ENCODE peak calls at places on chromosomes 11 and 22, in five cellular contexts. One of them, this sample, is unnamed.

GRCh38 chr22:29224121-29224858 is 18.6 kb downstream of the EMID1 start:
- DNase-seq in H1: no peak
- DNase-seq in tibial nerve: no peak
- DNase-seq in IMR-90: no peak
- DNase-seq in esophagus muscularis mucosa: no peak
- DNase-seq in this sample: no peak

GRCh38 chr11:1876361-1877063 is 15.2 kb downstream of the PRR33 start:
- DNase-seq in tibial nerve: peak
- DNase-seq in IMR-90: no peak
- DNase-seq in esophagus muscularis mucosa: no peak
- DNase-seq in H1: peak
- DNase-seq in this sample: no peak

GRCh38 chr22:25896098-25896497 is 154.1 kb downstream of the MYO18B start:
- DNase-seq in tibial nerve: no peak
- DNase-seq in IMR-90: no peak
- DNase-seq in esophagus muscularis mucosa: no peak
- DNase-seq in H1: no peak
- DNase-seq in this sample: no peak

GRCh38 chr11:64526356-64526755 is 64.7 kb upstream of the SLC22A12 start:
- DNase-seq in tibial nerve: no peak
- DNase-seq in IMR-90: no peak
- DNase-seq in H1: no peak
- DNase-seq in esophagus muscularis mucosa: no peak
- DNase-seq in this sample: no peak

GRCh38 chr22:39457546-39458442 is 982 bp downstream of the MGAT3 start:
- DNase-seq in H1: no peak
- DNase-seq in tibial nerve: no peak
- DNase-seq in esophagus muscularis mucosa: no peak
- DNase-seq in IMR-90: no peak
- DNase-seq in this sample: no peak

GRCh38 chr22:47627561-47628253 is 865.3 kb downstream of the TBC1D22A start:
- DNase-seq in tibial nerve: no peak
- DNase-seq in esophagus muscularis mucosa: no peak
- DNase-seq in IMR-90: no peak
- DNase-seq in H1: no peak
- DNase-seq in this sample: no peak

GRCh38 chr11:76424379-76424778 is 20.4 kb upstream of the EMSY start:
- DNase-seq in tibial nerve: no peak
- DNase-seq in H1: no peak
- DNase-seq in IMR-90: no peak
- DNase-seq in esophagus muscularis mucosa: no peak
- DNase-seq in this sample: no peak

GRCh38 chr11:18578975-18579598 is 9.4 kb downstream of the UEVLD start:
- DNase-seq in tibial nerve: no peak
- DNase-seq in esophagus muscularis mucosa: no peak
- DNase-seq in H1: no peak
- DNase-seq in IMR-90: no peak
- DNase-seq in this sample: peak

GRCh38 chr22:17749605-17750395 is 24.5 kb downstream of the BID start:
- DNase-seq in H1: no peak
- DNase-seq in IMR-90: no peak
- DNase-seq in tibial nerve: no peak
- DNase-seq in esophagus muscularis mucosa: no peak
- DNase-seq in this sample: no peak

GRCh38 chr22:38443675-38444521 is 11.1 kb downstream of the KCNJ4 start:
- DNase-seq in H1: no peak
- DNase-seq in IMR-90: no peak
- DNase-seq in esophagus muscularis mucosa: no peak
- DNase-seq in tibial nerve: no peak
- DNase-seq in this sample: no peak

GRCh38 chr11:71489311-71490043 is 36.5 kb downstream of the NADSYN1 start:
- DNase-seq in esophagus muscularis mucosa: no peak
- DNase-seq in IMR-90: peak
- DNase-seq in H1: peak
- DNase-seq in tibial nerve: no peak
- DNase-seq in this sample: no peak

GRCh38 chr11:2717561-2717960 is 17.8 kb upstream of the KCNQ1OT1 start:
- DNase-seq in H1: no peak
- DNase-seq in IMR-90: no peak
- DNase-seq in esophagus muscularis mucosa: no peak
- DNase-seq in tibial nerve: no peak
- DNase-seq in this sample: no peak

GRCh38 chr11:32897103-32897502 is 4.5 kb downstream of the QSER1 start:
- DNase-seq in esophagus muscularis mucosa: no peak
- DNase-seq in tibial nerve: no peak
- DNase-seq in H1: peak
- DNase-seq in IMR-90: no peak
- DNase-seq in this sample: no peak

GRCh38 chr11:28393348-28393747 is 285.2 kb downstream of the METTL15 start:
- DNase-seq in tibial nerve: no peak
- DNase-seq in esophagus muscularis mucosa: no peak
- DNase-seq in IMR-90: no peak
- DNase-seq in H1: no peak
- DNase-seq in this sample: no peak

GRCh38 chr11:86486261-86487030 is 111.8 kb downstream of the CCDC81 start:
- DNase-seq in IMR-90: no peak
- DNase-seq in esophagus muscularis mucosa: no peak
- DNase-seq in tibial nerve: no peak
- DNase-seq in H1: no peak
- DNase-seq in this sample: no peak

GRCh38 chr11:96054870-96055705 is 131.2 kb upstream of the MTMR2 start:
- DNase-seq in IMR-90: peak
- DNase-seq in tibial nerve: no peak
- DNase-seq in H1: no peak
- DNase-seq in esophagus muscularis mucosa: no peak
- DNase-seq in this sample: no peak

GRCh38 chr11:88213406-88213805 is 38.2 kb upstream of the RAB38 start:
- DNase-seq in esophagus muscularis mucosa: no peak
- DNase-seq in H1: no peak
- DNase-seq in tibial nerve: no peak
- DNase-seq in IMR-90: no peak
- DNase-seq in this sample: no peak

GRCh38 chr11:35337136-35337918 is 82.0 kb downstream of the SLC1A2 start:
- DNase-seq in H1: no peak
- DNase-seq in IMR-90: peak
- DNase-seq in tibial nerve: no peak
- DNase-seq in esophagus muscularis mucosa: no peak
- DNase-seq in this sample: peak

GRCh38 chr22:46586531-46587011 is 33.6 kb upstream of the GRAMD4 start:
- DNase-seq in H1: no peak
- DNase-seq in IMR-90: no peak
- DNase-seq in tibial nerve: no peak
- DNase-seq in esophagus muscularis mucosa: no peak
- DNase-seq in this sample: no peak

GRCh38 chr22:17431179-17431578 is 61.9 kb downstream of the CECR2 start:
- DNase-seq in IMR-90: no peak
- DNase-seq in esophagus muscularis mucosa: no peak
- DNase-seq in H1: no peak
- DNase-seq in tibial nerve: no peak
- DNase-seq in this sample: no peak

GRCh38 chr11:68763926-68764657 is 12.8 kb upstream of the TESMIN start:
- DNase-seq in tibial nerve: no peak
- DNase-seq in H1: no peak
- DNase-seq in esophagus muscularis mucosa: no peak
- DNase-seq in IMR-90: no peak
- DNase-seq in this sample: no peak

GRCh38 chr22:36472689-36473088 is 8.8 kb downstream of the TXN2 start:
- DNase-seq in esophagus muscularis mucosa: no peak
- DNase-seq in H1: no peak
- DNase-seq in IMR-90: no peak
- DNase-seq in tibial nerve: no peak
- DNase-seq in this sample: no peak

GRCh38 chr22:36470994-36471331 is 10.5 kb downstream of the TXN2 start:
- DNase-seq in tibial nerve: no peak
- DNase-seq in esophagus muscularis mucosa: no peak
- DNase-seq in H1: no peak
- DNase-seq in IMR-90: peak
- DNase-seq in this sample: no peak

GRCh38 chr22:36471341-36471821 is 10.1 kb downstream of the TXN2 start:
- DNase-seq in esophagus muscularis mucosa: no peak
- DNase-seq in tibial nerve: no peak
- DNase-seq in IMR-90: peak
- DNase-seq in H1: no peak
- DNase-seq in this sample: no peak

GRCh38 chr22:36469094-36469710 is 12.2 kb downstream of the TXN2 start:
- DNase-seq in IMR-90: no peak
- DNase-seq in H1: no peak
- DNase-seq in esophagus muscularis mucosa: no peak
- DNase-seq in tibial nerve: no peak
- DNase-seq in this sample: no peak

DNA sequence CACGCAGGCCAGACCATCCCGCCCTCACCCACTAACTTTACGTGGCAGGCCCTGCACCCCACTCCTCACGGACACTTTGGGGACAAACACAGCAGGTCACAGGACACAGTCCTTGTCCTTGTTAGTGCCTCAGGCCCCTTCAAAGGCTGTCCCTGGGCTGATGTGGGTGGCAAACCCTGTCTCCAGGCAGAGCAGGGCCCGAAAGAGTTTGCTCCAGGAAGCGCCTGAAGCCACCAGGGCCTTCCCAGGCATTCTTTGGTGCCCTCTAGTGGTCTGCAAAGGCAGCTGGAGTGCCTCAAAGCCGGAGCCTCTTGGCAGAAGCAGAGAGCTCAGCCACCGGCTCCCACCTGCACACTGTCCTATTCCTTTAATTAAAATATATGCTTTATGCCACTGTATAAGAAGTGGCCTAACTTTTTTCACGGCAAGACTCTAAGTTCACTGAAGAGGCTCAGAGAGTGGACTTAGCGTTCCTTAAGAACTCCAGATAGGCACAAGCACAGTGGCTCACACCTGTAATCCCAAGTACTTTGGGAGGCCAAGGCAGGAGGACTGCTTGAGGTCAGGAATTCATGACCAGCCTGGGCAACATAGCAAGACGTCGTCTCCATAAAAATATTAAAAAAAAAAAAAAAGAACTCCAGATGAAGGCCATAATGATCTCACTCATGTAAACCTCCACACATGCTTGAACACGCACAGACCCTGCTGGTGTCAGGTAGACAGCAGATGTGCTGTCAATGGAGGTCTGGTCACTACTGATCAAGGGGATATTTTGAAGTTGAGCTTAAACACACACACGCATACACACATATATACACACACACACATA is 11.1 kb downstream of the TXN2 start:
- DNase-seq in H1: peak
- DNase-seq in esophagus muscularis mucosa: no peak
- DNase-seq in tibial nerve: peak
- DNase-seq in IMR-90: peak
- DNase-seq in this sample: peak
- TF ChIP-seq POLR2A in H1: peak
- TF ChIP-seq POLR2A in esophagus muscularis mucosa: no peak
- TF ChIP-seq POLR2A in tibial nerve: no peak
- TF ChIP-seq POLR2A in IMR-90: peak
- TF ChIP-seq POLR2A in this sample: peak

GRCh38 chr11:131750152-131750551 is 379.7 kb downstream of the NTM start:
- DNase-seq in IMR-90: no peak
- DNase-seq in esophagus muscularis mucosa: no peak
- DNase-seq in H1: no peak
- DNase-seq in tibial nerve: no peak
- DNase-seq in this sample: no peak

GRCh38 chr11:131749100-131749499 is 378.7 kb downstream of the NTM start:
- DNase-seq in esophagus muscularis mucosa: no peak
- DNase-seq in IMR-90: peak
- DNase-seq in tibial nerve: no peak
- DNase-seq in H1: no peak
- DNase-seq in this sample: no peak

GRCh38 chr11:131746201-131746600 is 375.8 kb downstream of the NTM start:
- DNase-seq in esophagus muscularis mucosa: no peak
- DNase-seq in tibial nerve: no peak
- DNase-seq in IMR-90: no peak
- DNase-seq in H1: no peak
- DNase-seq in this sample: no peak

GRCh38 chr11:131750692-131751091 is 380.3 kb downstream of the NTM start:
- DNase-seq in IMR-90: no peak
- DNase-seq in esophagus muscularis mucosa: no peak
- DNase-seq in tibial nerve: no peak
- DNase-seq in H1: no peak
- DNase-seq in this sample: no peak

DNA sequence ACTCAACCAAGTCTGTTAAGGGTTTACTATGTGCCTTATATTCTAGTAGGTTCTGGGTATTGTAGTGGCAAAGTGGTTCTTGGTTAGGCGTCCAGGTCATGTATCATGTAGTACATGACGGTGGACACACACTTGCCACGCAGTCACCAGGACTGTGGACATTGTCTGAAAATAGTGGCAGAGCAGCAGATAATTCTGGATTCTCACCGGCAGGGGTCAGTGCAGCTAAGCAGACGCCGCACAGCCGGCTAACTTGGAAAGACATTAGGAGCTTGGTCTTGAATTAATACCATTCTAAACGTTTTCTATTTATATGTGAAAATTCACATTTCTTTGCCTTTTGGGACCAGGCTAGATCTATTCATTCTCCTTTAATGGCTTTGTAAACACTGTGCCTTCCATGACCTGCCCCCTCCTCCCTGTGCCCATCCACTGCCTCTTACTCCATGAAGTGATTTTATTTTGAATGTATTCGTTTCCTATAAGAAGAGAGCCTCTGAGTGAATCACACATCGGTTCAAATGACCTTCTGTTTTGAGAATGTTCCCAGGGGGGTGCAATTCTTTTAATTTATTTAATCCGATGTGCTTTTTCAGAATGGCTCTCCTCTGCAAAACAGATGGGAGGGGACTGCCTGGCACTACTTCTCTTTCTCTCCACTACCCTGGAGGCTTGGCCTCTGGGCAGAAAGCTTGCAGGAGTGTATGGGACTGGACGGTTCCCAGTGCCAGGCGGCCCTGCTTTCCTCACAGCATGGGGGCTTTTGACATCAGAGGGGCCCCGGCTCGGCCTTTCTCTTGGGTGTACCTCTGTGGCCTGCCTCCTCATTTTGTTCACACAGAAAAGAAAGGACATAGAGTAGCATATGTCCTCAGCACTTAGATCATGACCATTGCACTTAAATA is 378.0 kb downstream of the NTM start:
- DNase-seq in IMR-90: peak
- DNase-seq in esophagus muscularis mucosa: no peak
- DNase-seq in H1: peak
- DNase-seq in tibial nerve: peak
- DNase-seq in this sample: no peak
- TF ChIP-seq CTCF in IMR-90: peak
- TF ChIP-seq CTCF in esophagus muscularis mucosa: peak
- TF ChIP-seq CTCF in H1: peak
- TF ChIP-seq CTCF in tibial nerve: peak
- TF ChIP-seq CTCF in this sample: peak

DNA sequence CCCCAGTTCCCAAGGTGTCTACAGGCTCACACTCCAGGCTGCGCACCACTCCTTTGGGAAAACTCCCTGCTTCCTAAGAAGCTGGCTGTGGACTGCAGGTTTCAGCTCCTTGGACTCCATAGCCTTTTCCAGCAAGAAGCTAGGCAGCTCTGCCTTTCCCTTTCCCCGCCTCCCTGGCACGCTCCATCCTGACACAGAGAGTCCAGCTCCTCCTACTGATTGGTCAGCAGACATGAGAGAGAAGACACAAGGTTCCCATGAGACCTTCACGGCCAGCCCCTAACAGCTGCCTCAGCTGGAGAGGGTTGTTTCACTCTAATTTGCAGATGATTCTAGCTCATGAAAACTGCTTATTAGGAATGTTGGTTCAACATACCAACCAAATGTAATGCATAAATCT is 27.6 kb downstream of the TENM4 start:
- DNase-seq in IMR-90: peak
- DNase-seq in tibial nerve: peak
- DNase-seq in esophagus muscularis mucosa: peak
- DNase-seq in H1: no peak
- DNase-seq in this sample: no peak
- H3K27ac ChIP-seq in IMR-90: no peak
- H3K27ac ChIP-seq in tibial nerve: no peak
- H3K27ac ChIP-seq in esophagus muscularis mucosa: peak
- H3K27ac ChIP-seq in H1: no peak
- H3K27ac ChIP-seq in this sample: no peak

GRCh38 chr11:36383200-36383599 is 87.1 kb downstream of the PRR5L start:
- DNase-seq in esophagus muscularis mucosa: no peak
- DNase-seq in tibial nerve: no peak
- DNase-seq in H1: no peak
- DNase-seq in IMR-90: no peak
- DNase-seq in this sample: no peak
- TF ChIP-seq POLR2A in esophagus muscularis mucosa: no peak
- TF ChIP-seq POLR2A in tibial nerve: no peak
- TF ChIP-seq POLR2A in H1: no peak
- TF ChIP-seq POLR2A in IMR-90: no peak
- TF ChIP-seq POLR2A in this sample: no peak

This sample was measured in prostate gland.